ENCODE peak calls at places on chromosome 11, in nine cellular contexts. One of them, this sample, is unnamed.

GRCh38 chr11:71307811-71308645 is 55.7 kb upstream of the SHANK2 start:
- DNase-seq in psoas muscle: no peak
- DNase-seq in neural progenitor cell: no peak
- DNase-seq in OCI-LY7: no peak
- DNase-seq in bronchial epithelial cell: no peak
- DNase-seq in AG10803: no peak
- DNase-seq in Caco-2: no peak
- DNase-seq in colonic mucosa: peak
- DNase-seq in IMR-90: no peak
- DNase-seq in this sample: no peak

GRCh38 chr11:2584812-2585565 is 114.8 kb downstream of the KCNQ1OT1 start:
- DNase-seq in psoas muscle: peak
- DNase-seq in neural progenitor cell: no peak
- DNase-seq in OCI-LY7: no peak
- DNase-seq in bronchial epithelial cell: no peak
- DNase-seq in AG10803: no peak
- DNase-seq in Caco-2: no peak
- DNase-seq in colonic mucosa: no peak
- DNase-seq in IMR-90: no peak
- DNase-seq in this sample: no peak

GRCh38 chr11:75562836-75563484 is 907 bp downstream of the SERPINH1 start:
- DNase-seq in psoas muscle: peak
- DNase-seq in neural progenitor cell: peak
- DNase-seq in OCI-LY7: no peak
- DNase-seq in bronchial epithelial cell: peak
- DNase-seq in AG10803: peak
- DNase-seq in Caco-2: peak
- DNase-seq in colonic mucosa: no peak
- DNase-seq in IMR-90: peak
- DNase-seq in this sample: peak

GRCh38 chr11:115784796-115785521 is 280.7 kb upstream of the CADM1 start:
- DNase-seq in psoas muscle: no peak
- DNase-seq in neural progenitor cell: no peak
- DNase-seq in OCI-LY7: no peak
- DNase-seq in bronchial epithelial cell: peak
- DNase-seq in AG10803: no peak
- DNase-seq in Caco-2: no peak
- DNase-seq in colonic mucosa: no peak
- DNase-seq in IMR-90: no peak
- DNase-seq in this sample: no peak

GRCh38 chr11:105244157-105244820 is 104.7 kb upstream of the CARD18 start:
- DNase-seq in psoas muscle: no peak
- DNase-seq in neural progenitor cell: no peak
- DNase-seq in OCI-LY7: no peak
- DNase-seq in bronchial epithelial cell: peak
- DNase-seq in AG10803: peak
- DNase-seq in Caco-2: no peak
- DNase-seq in colonic mucosa: no peak
- DNase-seq in IMR-90: peak
- DNase-seq in this sample: peak

GRCh38 chr11:130428271-130428670 is at the start of gene ADAMTS8:
- DNase-seq in psoas muscle: no peak
- DNase-seq in neural progenitor cell: peak
- DNase-seq in OCI-LY7: no peak
- DNase-seq in bronchial epithelial cell: no peak
- DNase-seq in AG10803: no peak
- DNase-seq in Caco-2: peak
- DNase-seq in colonic mucosa: no peak
- DNase-seq in IMR-90: no peak
- DNase-seq in this sample: no peak

GRCh38 chr11:69511358-69512015 is 30.0 kb downstream of the LINC01488 start:
- DNase-seq in psoas muscle: no peak
- DNase-seq in neural progenitor cell: no peak
- DNase-seq in OCI-LY7: no peak
- DNase-seq in bronchial epithelial cell: no peak
- DNase-seq in AG10803: peak
- DNase-seq in Caco-2: no peak
- DNase-seq in colonic mucosa: no peak
- DNase-seq in IMR-90: no peak
- DNase-seq in this sample: no peak

GRCh38 chr11:592918-593317 is 16.6 kb downstream of the PHRF1 start:
- DNase-seq in psoas muscle: no peak
- DNase-seq in neural progenitor cell: no peak
- DNase-seq in OCI-LY7: no peak
- DNase-seq in bronchial epithelial cell: no peak
- DNase-seq in AG10803: no peak
- DNase-seq in Caco-2: no peak
- DNase-seq in colonic mucosa: no peak
- DNase-seq in IMR-90: no peak
- DNase-seq in this sample: no peak

GRCh38 chr11:369336-370018 is at the start of gene B4GALNT4:
- DNase-seq in psoas muscle: peak
- DNase-seq in neural progenitor cell: peak
- DNase-seq in OCI-LY7: no peak
- DNase-seq in bronchial epithelial cell: no peak
- DNase-seq in AG10803: no peak
- DNase-seq in Caco-2: peak
- DNase-seq in colonic mucosa: no peak
- DNase-seq in IMR-90: peak
- DNase-seq in this sample: peak

GRCh38 chr11:17558025-17558780 is 11.1 kb downstream of the OTOG start:
- DNase-seq in psoas muscle: no peak
- DNase-seq in neural progenitor cell: no peak
- DNase-seq in OCI-LY7: no peak
- DNase-seq in bronchial epithelial cell: no peak
- DNase-seq in AG10803: no peak
- DNase-seq in Caco-2: no peak
- DNase-seq in colonic mucosa: no peak
- DNase-seq in IMR-90: no peak
- DNase-seq in this sample: no peak

GRCh38 chr11:58573451-58574104 is 2.1 kb downstream of the LPXN start:
- DNase-seq in psoas muscle: peak
- DNase-seq in neural progenitor cell: no peak
- DNase-seq in OCI-LY7: peak
- DNase-seq in bronchial epithelial cell: peak
- DNase-seq in AG10803: peak
- DNase-seq in Caco-2: no peak
- DNase-seq in colonic mucosa: peak
- DNase-seq in IMR-90: peak
- DNase-seq in this sample: peak

GRCh38 chr11:47552581-47553416 is at the start of gene CELF1:
- DNase-seq in psoas muscle: peak
- DNase-seq in neural progenitor cell: peak
- DNase-seq in OCI-LY7: peak
- DNase-seq in bronchial epithelial cell: peak
- DNase-seq in AG10803: peak
- DNase-seq in Caco-2: peak
- DNase-seq in colonic mucosa: peak
- DNase-seq in IMR-90: peak
- DNase-seq in this sample: peak

GRCh38 chr11:119481667-119482400 is 58.9 kb upstream of the THY1 start:
- DNase-seq in psoas muscle: peak
- DNase-seq in neural progenitor cell: no peak
- DNase-seq in OCI-LY7: no peak
- DNase-seq in bronchial epithelial cell: no peak
- DNase-seq in AG10803: no peak
- DNase-seq in Caco-2: no peak
- DNase-seq in colonic mucosa: no peak
- DNase-seq in IMR-90: no peak
- DNase-seq in this sample: no peak

GRCh38 chr11:63802637-63803414 is 10.4 kb upstream of the SPINDOC start:
- DNase-seq in psoas muscle: no peak
- DNase-seq in neural progenitor cell: no peak
- DNase-seq in OCI-LY7: no peak
- DNase-seq in bronchial epithelial cell: peak
- DNase-seq in AG10803: peak
- DNase-seq in Caco-2: peak
- DNase-seq in colonic mucosa: peak
- DNase-seq in IMR-90: peak
- DNase-seq in this sample: peak

GRCh38 chr11:44058275-44058674 is 7.8 kb upstream of the ACCS start:
- DNase-seq in psoas muscle: no peak
- DNase-seq in neural progenitor cell: no peak
- DNase-seq in OCI-LY7: no peak
- DNase-seq in bronchial epithelial cell: no peak
- DNase-seq in AG10803: no peak
- DNase-seq in Caco-2: no peak
- DNase-seq in colonic mucosa: no peak
- DNase-seq in IMR-90: no peak
- DNase-seq in this sample: no peak

GRCh38 chr11:30774451-30774850 is 188.3 kb upstream of the MPPED2 start:
- DNase-seq in psoas muscle: no peak
- DNase-seq in neural progenitor cell: peak
- DNase-seq in OCI-LY7: no peak
- DNase-seq in bronchial epithelial cell: no peak
- DNase-seq in AG10803: no peak
- DNase-seq in Caco-2: no peak
- DNase-seq in colonic mucosa: no peak
- DNase-seq in IMR-90: no peak
- DNase-seq in this sample: peak

GRCh38 chr11:77547863-77548551 is 41.7 kb upstream of the AQP11 start:
- DNase-seq in psoas muscle: no peak
- DNase-seq in neural progenitor cell: peak
- DNase-seq in OCI-LY7: peak
- DNase-seq in bronchial epithelial cell: peak
- DNase-seq in AG10803: peak
- DNase-seq in Caco-2: peak
- DNase-seq in colonic mucosa: peak
- DNase-seq in IMR-90: peak
- DNase-seq in this sample: peak

GRCh38 chr11:130434521-130435223 is 6.3 kb upstream of the ADAMTS8 start:
- DNase-seq in psoas muscle: peak
- DNase-seq in neural progenitor cell: peak
- DNase-seq in OCI-LY7: peak
- DNase-seq in bronchial epithelial cell: peak
- DNase-seq in AG10803: peak
- DNase-seq in Caco-2: peak
- DNase-seq in colonic mucosa: peak
- DNase-seq in IMR-90: peak
- DNase-seq in this sample: peak

GRCh38 chr11:108914981-108915380 is 250.1 kb downstream of the DDX10 start:
- DNase-seq in psoas muscle: no peak
- DNase-seq in neural progenitor cell: no peak
- DNase-seq in OCI-LY7: no peak
- DNase-seq in bronchial epithelial cell: no peak
- DNase-seq in AG10803: peak
- DNase-seq in Caco-2: no peak
- DNase-seq in colonic mucosa: no peak
- DNase-seq in IMR-90: peak
- DNase-seq in this sample: no peak
- H3K4me3 ChIP-seq in psoas muscle: no peak
- H3K4me3 ChIP-seq in neural progenitor cell: no peak
- H3K4me3 ChIP-seq in OCI-LY7: no peak
- H3K4me3 ChIP-seq in bronchial epithelial cell: no peak
- H3K4me3 ChIP-seq in AG10803: no peak
- H3K4me3 ChIP-seq in Caco-2: no peak
- H3K4me3 ChIP-seq in colonic mucosa: no peak
- H3K4me3 ChIP-seq in IMR-90: no peak
- H3K4me3 ChIP-seq in this sample: no peak

GRCh38 chr11:73326929-73327811 is 19.1 kb downstream of the ARHGEF17 start:
- DNase-seq in psoas muscle: peak
- DNase-seq in neural progenitor cell: no peak
- DNase-seq in OCI-LY7: no peak
- DNase-seq in bronchial epithelial cell: peak
- DNase-seq in AG10803: peak
- DNase-seq in Caco-2: no peak
- DNase-seq in colonic mucosa: no peak
- DNase-seq in IMR-90: peak
- DNase-seq in this sample: no peak
- TF ChIP-seq CTCF in psoas muscle: no peak
- TF ChIP-seq CTCF in neural progenitor cell: no peak
- TF ChIP-seq CTCF in OCI-LY7: no peak
- TF ChIP-seq CTCF in bronchial epithelial cell: no peak
- TF ChIP-seq CTCF in AG10803: no peak
- TF ChIP-seq CTCF in Caco-2: no peak
- TF ChIP-seq CTCF in colonic mucosa: no peak
- TF ChIP-seq CTCF in IMR-90: no peak
- TF ChIP-seq CTCF in this sample: no peak

GRCh38 chr11:127106142-127106541 is 105.6 kb upstream of the KIRREL3 start:
- DNase-seq in psoas muscle: no peak
- DNase-seq in neural progenitor cell: peak
- DNase-seq in OCI-LY7: no peak
- DNase-seq in bronchial epithelial cell: no peak
- DNase-seq in AG10803: peak
- DNase-seq in Caco-2: no peak
- DNase-seq in colonic mucosa: no peak
- DNase-seq in IMR-90: peak
- DNase-seq in this sample: peak

GRCh38 chr11:127106938-127107337 is 106.4 kb upstream of the KIRREL3 start:
- DNase-seq in psoas muscle: no peak
- DNase-seq in neural progenitor cell: no peak
- DNase-seq in OCI-LY7: no peak
- DNase-seq in bronchial epithelial cell: no peak
- DNase-seq in AG10803: no peak
- DNase-seq in Caco-2: no peak
- DNase-seq in colonic mucosa: no peak
- DNase-seq in IMR-90: no peak
- DNase-seq in this sample: no peak

GRCh38 chr11:127108838-127109237 is 108.3 kb upstream of the KIRREL3 start:
- DNase-seq in psoas muscle: no peak
- DNase-seq in neural progenitor cell: no peak
- DNase-seq in OCI-LY7: no peak
- DNase-seq in bronchial epithelial cell: no peak
- DNase-seq in AG10803: no peak
- DNase-seq in Caco-2: no peak
- DNase-seq in colonic mucosa: no peak
- DNase-seq in IMR-90: no peak
- DNase-seq in this sample: no peak

GRCh38 chr11:127110542-127110941 is 110.0 kb upstream of the KIRREL3 start:
- DNase-seq in psoas muscle: no peak
- DNase-seq in neural progenitor cell: no peak
- DNase-seq in OCI-LY7: no peak
- DNase-seq in bronchial epithelial cell: no peak
- DNase-seq in AG10803: no peak
- DNase-seq in Caco-2: no peak
- DNase-seq in colonic mucosa: no peak
- DNase-seq in IMR-90: no peak
- DNase-seq in this sample: no peak

DNA sequence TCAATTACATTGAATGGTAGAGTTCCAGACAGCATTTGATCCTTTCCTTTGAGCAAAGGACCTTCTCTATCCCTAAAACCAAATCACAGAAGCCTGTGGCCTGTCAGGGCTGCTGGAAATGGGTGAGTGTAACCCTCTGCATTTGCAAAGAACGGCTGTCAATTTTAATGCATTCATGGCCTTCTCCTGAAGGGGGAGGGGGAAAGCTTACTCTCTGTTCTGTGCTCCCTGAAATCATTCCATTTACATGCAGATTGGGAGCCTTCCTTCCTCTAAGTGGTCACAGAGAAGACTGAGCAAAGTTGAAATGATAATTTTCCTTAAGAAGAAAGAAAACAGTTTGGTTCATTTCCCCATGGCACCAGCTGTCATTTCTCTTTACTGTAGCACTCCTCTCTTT is 109.2 kb upstream of the KIRREL3 start:
- DNase-seq in psoas muscle: no peak
- DNase-seq in neural progenitor cell: no peak
- DNase-seq in OCI-LY7: no peak
- DNase-seq in bronchial epithelial cell: no peak
- DNase-seq in AG10803: no peak
- DNase-seq in Caco-2: no peak
- DNase-seq in colonic mucosa: no peak
- DNase-seq in IMR-90: no peak
- DNase-seq in this sample: no peak
- H3K4me3 ChIP-seq in psoas muscle: no peak
- H3K4me3 ChIP-seq in neural progenitor cell: no peak
- H3K4me3 ChIP-seq in OCI-LY7: no peak
- H3K4me3 ChIP-seq in bronchial epithelial cell: no peak
- H3K4me3 ChIP-seq in AG10803: no peak
- H3K4me3 ChIP-seq in Caco-2: no peak
- H3K4me3 ChIP-seq in colonic mucosa: no peak
- H3K4me3 ChIP-seq in IMR-90: no peak
- H3K4me3 ChIP-seq in this sample: no peak

GRCh38 chr11:61891331-61892084 is at the start of gene FADS3:
- DNase-seq in psoas muscle: peak
- DNase-seq in neural progenitor cell: peak
- DNase-seq in OCI-LY7: peak
- DNase-seq in bronchial epithelial cell: peak
- DNase-seq in AG10803: peak
- DNase-seq in Caco-2: peak
- DNase-seq in colonic mucosa: peak
- DNase-seq in IMR-90: peak
- DNase-seq in this sample: peak
- TF ChIP-seq CTCF in psoas muscle: no peak
- TF ChIP-seq CTCF in neural progenitor cell: peak
- TF ChIP-seq CTCF in OCI-LY7: peak
- TF ChIP-seq CTCF in bronchial epithelial cell: peak
- TF ChIP-seq CTCF in AG10803: no peak
- TF ChIP-seq CTCF in Caco-2: no peak
- TF ChIP-seq CTCF in colonic mucosa: no peak
- TF ChIP-seq CTCF in IMR-90: no peak
- TF ChIP-seq CTCF in this sample: no peak